ENCODE peak calls at places on chromosomes 1 and 21, in eight cellular contexts. One of them, this sample, is unnamed.

GRCh38 chr1:43704838-43705237 is 2.5 kb upstream of the ST3GAL3 start:
- DNase-seq in activated naive CD8-positive, alpha-beta T cell treated with anti-CD3 and anti-CD28 coated beads, Interleukin-2, amount 50 U/mL, for 24 hours: no peak
- DNase-seq in LoVo: no peak
- DNase-seq in BJ: no peak
- DNase-seq in progenitor cell of endocrine pancreas: no peak
- DNase-seq in NCI-H2029 treated with DMSO at 0.1 percent for 48 hours: no peak
- DNase-seq in fibroblast of pulmonary artery: peak
- DNase-seq in RWPE1: no peak
- DNase-seq in this sample: no peak

GRCh38 chr1:96596226-96596625 is 125.4 kb upstream of the PTBP2 start:
- DNase-seq in LoVo: peak
- DNase-seq in NCI-H2029 treated with DMSO at 0.1 percent for 48 hours: no peak
- DNase-seq in progenitor cell of endocrine pancreas: no peak
- DNase-seq in activated naive CD8-positive, alpha-beta T cell treated with anti-CD3 and anti-CD28 coated beads, Interleukin-2, amount 50 U/mL, for 24 hours: peak
- DNase-seq in RWPE1: peak
- DNase-seq in BJ: no peak
- DNase-seq in fibroblast of pulmonary artery: peak
- DNase-seq in this sample: no peak

GRCh38 chr21:30227633-30228404 is 11.9 kb upstream of the CLDN8 start:
- DNase-seq in RWPE1: peak
- DNase-seq in LoVo: peak
- DNase-seq in fibroblast of pulmonary artery: peak
- DNase-seq in activated naive CD8-positive, alpha-beta T cell treated with anti-CD3 and anti-CD28 coated beads, Interleukin-2, amount 50 U/mL, for 24 hours: no peak
- DNase-seq in BJ: peak
- DNase-seq in progenitor cell of endocrine pancreas: no peak
- DNase-seq in NCI-H2029 treated with DMSO at 0.1 percent for 48 hours: peak
- DNase-seq in this sample: peak

GRCh38 chr1:48227165-48228013 is 4.9 kb downstream of the SLC5A9 start:
- DNase-seq in fibroblast of pulmonary artery: no peak
- DNase-seq in NCI-H2029 treated with DMSO at 0.1 percent for 48 hours: no peak
- DNase-seq in activated naive CD8-positive, alpha-beta T cell treated with anti-CD3 and anti-CD28 coated beads, Interleukin-2, amount 50 U/mL, for 24 hours: peak
- DNase-seq in progenitor cell of endocrine pancreas: no peak
- DNase-seq in LoVo: no peak
- DNase-seq in BJ: no peak
- DNase-seq in RWPE1: no peak
- DNase-seq in this sample: no peak

GRCh38 chr1:232767381-232768074 is 37.7 kb upstream of the MAP10 start:
- DNase-seq in NCI-H2029 treated with DMSO at 0.1 percent for 48 hours: no peak
- DNase-seq in progenitor cell of endocrine pancreas: no peak
- DNase-seq in activated naive CD8-positive, alpha-beta T cell treated with anti-CD3 and anti-CD28 coated beads, Interleukin-2, amount 50 U/mL, for 24 hours: no peak
- DNase-seq in LoVo: peak
- DNase-seq in fibroblast of pulmonary artery: peak
- DNase-seq in BJ: peak
- DNase-seq in RWPE1: peak
- DNase-seq in this sample: no peak

GRCh38 chr1:115496904-115497527 is 144.8 kb upstream of the VANGL1 start:
- DNase-seq in RWPE1: peak
- DNase-seq in activated naive CD8-positive, alpha-beta T cell treated with anti-CD3 and anti-CD28 coated beads, Interleukin-2, amount 50 U/mL, for 24 hours: no peak
- DNase-seq in BJ: no peak
- DNase-seq in progenitor cell of endocrine pancreas: no peak
- DNase-seq in fibroblast of pulmonary artery: peak
- DNase-seq in NCI-H2029 treated with DMSO at 0.1 percent for 48 hours: no peak
- DNase-seq in LoVo: peak
- DNase-seq in this sample: no peak

GRCh38 chr1:83511327-83511726 is 487.6 kb downstream of the TTLL7 start:
- DNase-seq in NCI-H2029 treated with DMSO at 0.1 percent for 48 hours: no peak
- DNase-seq in fibroblast of pulmonary artery: no peak
- DNase-seq in BJ: no peak
- DNase-seq in LoVo: no peak
- DNase-seq in progenitor cell of endocrine pancreas: no peak
- DNase-seq in activated naive CD8-positive, alpha-beta T cell treated with anti-CD3 and anti-CD28 coated beads, Interleukin-2, amount 50 U/mL, for 24 hours: no peak
- DNase-seq in RWPE1: no peak
- DNase-seq in this sample: no peak

GRCh38 chr1:23792151-23792945 is 1.4 kb downstream of the LYPLA2 start:
- DNase-seq in LoVo: no peak
- DNase-seq in RWPE1: no peak
- DNase-seq in BJ: no peak
- DNase-seq in activated naive CD8-positive, alpha-beta T cell treated with anti-CD3 and anti-CD28 coated beads, Interleukin-2, amount 50 U/mL, for 24 hours: no peak
- DNase-seq in progenitor cell of endocrine pancreas: no peak
- DNase-seq in fibroblast of pulmonary artery: no peak
- DNase-seq in NCI-H2029 treated with DMSO at 0.1 percent for 48 hours: no peak
- DNase-seq in this sample: no peak

GRCh38 chr1:185474440-185475149 is 157.6 kb upstream of the IVNS1ABP start:
- DNase-seq in activated naive CD8-positive, alpha-beta T cell treated with anti-CD3 and anti-CD28 coated beads, Interleukin-2, amount 50 U/mL, for 24 hours: no peak
- DNase-seq in progenitor cell of endocrine pancreas: no peak
- DNase-seq in LoVo: no peak
- DNase-seq in fibroblast of pulmonary artery: no peak
- DNase-seq in RWPE1: no peak
- DNase-seq in NCI-H2029 treated with DMSO at 0.1 percent for 48 hours: no peak
- DNase-seq in BJ: no peak
- DNase-seq in this sample: no peak

GRCh38 chr1:25562101-25562927 is 18.9 kb downstream of the LDLRAP1 start:
- DNase-seq in activated naive CD8-positive, alpha-beta T cell treated with anti-CD3 and anti-CD28 coated beads, Interleukin-2, amount 50 U/mL, for 24 hours: peak
- DNase-seq in RWPE1: no peak
- DNase-seq in LoVo: peak
- DNase-seq in BJ: no peak
- DNase-seq in fibroblast of pulmonary artery: no peak
- DNase-seq in NCI-H2029 treated with DMSO at 0.1 percent for 48 hours: no peak
- DNase-seq in progenitor cell of endocrine pancreas: no peak
- DNase-seq in this sample: no peak

This sample was measured in brain pericyte.